ENCODE peak calls at places on chromosomes 5 and 9, in six cellular contexts. B is HCT116, I is H54, U is GM06990, Y is Karpas-422, E is hepatic stellate cell. J is an unnamed sample.
A peak's percentile ranks its signal among the peaks of the same experiment; 100 is the strongest.

GRCh38 chr5:126454081-126454480 is 30.9 kb downstream of the GRAMD2B start:
- DNase-seq in Y (no peak), U (no peak), E (no peak), B (no peak), I (no peak), J (no peak)

GRCh38 chr5:32323741-32324140 is 11.0 kb upstream of the MTMR12 start:
- DNase-seq in U (no peak), E (no peak), I (no peak), Y (no peak), B (no peak), J (no peak)

GRCh38 chr9:121972501-121972981 is 120.6 kb downstream of the TTLL11 start:
- DNase-seq in U (peak; percentile 24), I (peak; percentile 99), Y (peak; percentile 86), E (no peak), B (peak; percentile 66), J (peak; percentile 71)

GRCh38 chr5:153043876-153044275 is 446.6 kb upstream of the GRIA1 start:
- DNase-seq in U (no peak), I (no peak), E (no peak), Y (no peak), B (no peak), J (no peak)

GRCh38 chr5:175466700-175467318 is 11.6 kb upstream of the SFXN1 start:
- DNase-seq in E (no peak), Y (no peak), U (no peak), I (no peak), B (no peak), J (no peak)

GRCh38 chr9:137588311-137588710 is 2.0 kb downstream of the ZMYND19 start:
- DNase-seq in E (no peak), B (no peak), I (no peak), U (no peak), Y (no peak), J (no peak)

GRCh38 chr9:68931821-68932220 is 82.1 kb downstream of the PRKACG start:
- DNase-seq in Y (no peak), I (no peak), E (no peak), U (no peak), B (no peak), J (no peak)

GRCh38 chr5:136809382-136809781 is 444.0 kb upstream of the TRPC7 start:
- DNase-seq in Y (no peak), B (no peak), I (no peak), E (no peak), U (no peak), J (no peak)

GRCh38 chr5:157603333-157604190 is 28.0 kb upstream of the ADAM19 start:
- DNase-seq in U (peak; percentile 56), E (peak; percentile 57), I (peak; percentile 53), B (peak; percentile 90), Y (no peak), J (peak; percentile 26)

GRCh38 chr9:30943446-30944232 is 1440.8 kb upstream of the ACO1 start:
- DNase-seq in E (no peak), I (no peak), Y (peak; percentile 42), B (no peak), U (no peak), J (no peak)

GRCh38 chr9:106697799-106698591 is 165.0 kb upstream of the ZNF462 start:
- DNase-seq in Y (no peak), E (peak; percentile 31), I (peak; percentile 65), U (no peak), B (no peak), J (no peak)

GRCh38 chr5:95080456-95080855 is 204.4 kb downstream of the MCTP1 start:
- DNase-seq in B (no peak), E (no peak), Y (no peak), I (no peak), U (no peak), J (peak; percentile 43)

GRCh38 chr5:10762178-10762775 is 1.2 kb upstream of the DAP start:
- DNase-seq in B (no peak), U (no peak), I (no peak), E (no peak), Y (no peak), J (no peak)

GRCh38 chr5:109329296-109330252 is 80.2 kb downstream of the PJA2 start:
- DNase-seq in E (peak; percentile 31), Y (no peak), I (peak; percentile 39), B (no peak), U (no peak), J (no peak)